ENCODE peak calls at places on chromosomes 6 and 20, in eight cellular contexts. G, D, V, J, N, B, K and O are unnamed samples.

GRCh38 chr6:157047951-157048350 is 270.8 kb downstream of the ARID1B start:
- DNase-seq in G (peak; percentile 82), D (no peak), V (no peak), J (peak; percentile 73), N (no peak), B (no peak), K (no peak), O (no peak)

GRCh38 chr20:20237093-20237959 is 130.6 kb upstream of the INSM1 start:
- DNase-seq in G (peak; percentile 34), D (peak; percentile 75), V (peak; percentile 47), J (peak; percentile 47), N (no peak), B (peak; percentile 62), K (peak; percentile 43), O (peak; percentile 59)

GRCh38 chr6:112701201-112701600 is 354.1 kb downstream of the RFPL4B start:
- DNase-seq in G (peak; percentile 65), D (no peak), V (no peak), J (peak; percentile 52), N (no peak), B (no peak), K (no peak), O (no peak)

GRCh38 chr6:16947461-16948159 is 154.2 kb upstream of the STMND1 start:
- DNase-seq in G (peak; percentile 100), D (peak; percentile 7), V (peak; percentile 78), J (peak; percentile 96), N (no peak), B (peak; percentile 37), K (peak; percentile 40), O (no peak)

GRCh38 chr20:32316667-32317066 is 39.2 kb downstream of the KIF3B start:
- DNase-seq in G (no peak), D (no peak), V (peak; percentile 62), J (no peak), N (no peak), B (no peak), K (no peak), O (no peak)

GRCh38 chr6:11050735-11051134 is 6.6 kb upstream of the ELOVL2 start:
- DNase-seq in G (no peak), D (no peak), V (peak; percentile 42), J (peak; percentile 67), N (no peak), B (no peak), K (no peak), O (no peak)

GRCh38 chr20:6924681-6925080 is 157.2 kb downstream of the BMP2 start:
- DNase-seq in G (no peak), D (no peak), V (no peak), J (no peak), N (no peak), B (no peak), K (no peak), O (no peak)

GRCh38 chr20:8621021-8621420 is 447.9 kb upstream of the PLCB4 start:
- DNase-seq in G (no peak), D (no peak), V (no peak), J (no peak), N (no peak), B (no peak), K (no peak), O (no peak)

GRCh38 chr6:157289764-157290163 is 33.6 kb downstream of the TMEM242 start:
- DNase-seq in G (no peak), D (no peak), V (no peak), J (no peak), N (no peak), B (no peak), K (no peak), O (no peak)

GRCh38 chr20:38171301-38172010 is 6.4 kb upstream of the TGM2 start:
- DNase-seq in G (no peak), D (no peak), V (no peak), J (no peak), N (no peak), B (no peak), K (no peak), O (no peak)

GRCh38 chr20:38170914-38171300 is 5.8 kb upstream of the TGM2 start:
- DNase-seq in G (no peak), D (no peak), V (no peak), J (no peak), N (no peak), B (no peak), K (no peak), O (no peak)

GRCh38 chr20:38173237-38174156 is 8.4 kb upstream of the TGM2 start:
- DNase-seq in G (peak; percentile 87), D (peak; percentile 55), V (peak; percentile 89), J (peak; percentile 86), N (no peak), B (no peak), K (no peak), O (no peak)

GRCh38 chr20:38170219-38170902 is 5.3 kb upstream of the TGM2 start:
- DNase-seq in G (peak; percentile 50), D (no peak), V (no peak), J (no peak), N (no peak), B (no peak), K (no peak), O (no peak)

GRCh38 chr20:38172344-38172743 is 7.3 kb upstream of the TGM2 start:
- DNase-seq in G (no peak), D (no peak), V (peak; percentile 41), J (peak; percentile 49), N (no peak), B (no peak), K (no peak), O (no peak)
- TF ChIP-seq CTCF in G (peak; percentile 26), D (no peak), V (peak; percentile 22), J (peak; percentile 53), N (no peak), B (no peak), K (no peak), O (no peak)

DNA sequence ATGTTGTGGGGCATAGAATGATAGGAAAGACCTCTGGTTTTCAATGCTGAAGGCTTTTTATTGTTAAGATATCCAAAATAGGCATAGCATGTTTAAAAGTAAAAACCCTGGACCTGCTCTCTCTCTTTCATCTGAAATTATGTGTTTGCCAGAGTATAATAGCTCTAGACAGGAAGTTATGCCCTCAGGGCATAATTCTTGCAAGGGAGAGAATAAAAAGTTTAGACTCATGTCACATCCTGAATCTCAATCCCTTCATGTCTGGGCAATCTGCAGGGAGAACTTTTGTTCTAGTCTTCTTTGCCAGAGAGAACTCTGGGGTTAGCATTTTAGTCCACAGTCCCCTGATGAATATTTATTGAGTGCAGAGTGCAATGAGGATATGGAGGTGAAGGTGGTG is 297.3 kb upstream of the FLRT3 start:
- DNase-seq in G (no peak), D (no peak), V (peak; percentile 68), J (no peak), N (no peak), B (no peak), K (no peak), O (no peak)
- H3K4me3 ChIP-seq in G (no peak overlapping the region), D (no peak overlapping the region), V (no peak overlapping the region), J (no peak overlapping the region), N (no peak overlapping the region), B (no peak overlapping the region), K (no peak overlapping the region), O (no peak overlapping the region)

DNA sequence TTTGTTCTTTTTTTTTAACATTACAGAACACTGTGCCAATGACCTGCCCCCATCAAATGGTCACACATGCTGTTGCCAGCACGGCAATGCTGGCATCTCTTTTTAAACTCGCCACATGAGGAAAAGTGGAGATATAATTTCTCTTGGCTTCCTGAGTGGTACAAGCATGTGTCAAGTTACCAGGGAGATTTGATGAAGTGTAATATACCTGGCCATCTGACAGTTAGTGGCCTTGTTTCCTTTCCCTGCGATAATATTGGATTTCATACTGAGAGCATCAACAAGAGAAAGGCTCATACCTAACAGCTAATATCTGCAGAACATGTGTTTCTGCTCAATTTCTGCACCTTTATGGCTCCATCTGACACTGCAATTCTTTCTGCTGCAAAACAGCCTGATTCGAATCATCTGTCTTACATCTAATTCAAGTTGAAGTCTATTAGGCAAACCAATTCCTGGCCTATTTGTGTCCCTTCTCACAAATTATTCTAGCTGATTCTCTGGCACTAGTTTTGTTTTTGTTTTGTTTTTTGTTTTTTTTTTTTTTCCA is 519.5 kb downstream of the PREX1 start:
- DNase-seq in G (no peak), D (no peak), V (no peak), J (no peak), N (no peak), B (no peak), K (no peak), O (no peak)
- TF ChIP-seq CTCF in G (no peak), D (no peak), V (no peak), J (no peak), N (no peak), B (no peak), K (no peak), O (no peak)

DNA sequence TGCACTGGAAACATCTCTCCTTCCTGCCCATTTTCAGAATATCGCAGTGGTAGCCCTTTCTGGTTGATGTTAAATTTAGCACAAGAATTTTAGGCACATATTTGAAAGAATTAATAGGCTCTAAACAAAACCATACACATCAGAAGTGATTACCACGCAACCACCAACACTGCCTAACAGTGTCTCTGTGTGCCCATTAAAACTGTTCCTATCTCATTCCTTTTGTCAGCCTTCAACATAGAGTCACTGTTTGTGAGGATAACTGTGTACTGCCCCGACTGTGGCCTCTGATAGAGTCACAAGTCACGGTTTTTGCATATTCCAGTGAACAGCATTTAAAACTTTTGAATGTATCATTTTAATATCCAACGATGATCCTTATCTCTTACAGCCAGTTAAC is 116.8 kb upstream of the TNFAIP3 start:
- DNase-seq in G (no peak), D (no peak), V (no peak), J (no peak), N (no peak), B (no peak), K (no peak), O (no peak)
- H3K4me3 ChIP-seq in G (no peak overlapping the region), D (no peak overlapping the region), V (no peak overlapping the region), J (no peak overlapping the region), N (no peak overlapping the region), B (no peak overlapping the region), K (no peak overlapping the region), O (no peak overlapping the region)

GRCh38 chr20:44799691-44800090 is 10.7 kb downstream of the RIMS4 start:
- DNase-seq in G (no peak), D (no peak), V (no peak), J (no peak), N (no peak), B (no peak), K (no peak), O (no peak)

GRCh38 chr20:44803383-44803941 is 6.9 kb downstream of the RIMS4 start:
- DNase-seq in G (no peak), D (no peak), V (no peak), J (no peak), N (no peak), B (no peak), K (no peak), O (no peak)

GRCh38 chr20:44802702-44803101 is 7.6 kb downstream of the RIMS4 start:
- DNase-seq in G (no peak), D (no peak), V (no peak), J (no peak), N (no peak), B (no peak), K (no peak), O (no peak)

GRCh38 chr20:44796758-44797457 is 13.4 kb downstream of the RIMS4 start:
- DNase-seq in G (no peak), D (no peak), V (no peak), J (no peak), N (no peak), B (no peak), K (no peak), O (no peak)

GRCh38 chr20:44800398-44801046 is 9.8 kb downstream of the RIMS4 start:
- DNase-seq in G (no peak), D (peak; percentile 55), V (no peak), J (no peak), N (no peak), B (peak; percentile 46), K (no peak), O (no peak)
- TF ChIP-seq CTCF in G (peak; percentile 37), D (peak; percentile 73), V (no peak), J (peak; percentile 30), N (peak; percentile 30), B (no peak), K (no peak), O (peak; percentile 21)

GRCh38 chr20:44572551-44573500 is 9.6 kb upstream of the PKIG start:
- DNase-seq in G (peak; percentile 84), D (no peak), V (peak; percentile 95), J (peak; percentile 92), N (no peak), B (no peak), K (no peak), O (no peak)
- H3K4me3 ChIP-seq in G (peak overlapping the region; percentile 16), D (no peak overlapping the region), V (no peak overlapping the region), J (no peak overlapping the region), N (no peak overlapping the region), B (no peak overlapping the region), K (no peak overlapping the region), O (no peak overlapping the region)